ENCODE peak calls at places on chromosomes 6 and 20, in ten cellular contexts. S is NCI-H1694 treated with DMSO at 0.1 percent for 48 hours; I is stimulated activated CD4-positive, alpha-beta T cell treated with anti-CD3 and anti-CD28 coated beads, Interleukin-1b, Interleukin-23, amount 100 ng/mL, for 1 hour; Q is uterus; E is heart left ventricle; Y is hippocampal formation; G is H1; R is activated T-cell treated with anti-CD3 and anti-CD28 coated beads, Interleukin-2, amount 50 U/mL, for 48 hours; J is RPMI8226; L is A549. C is an unnamed sample.

GRCh38 chr6:25006565-25007001 is 70.8 kb upstream of the RIPOR2 start:
- DNase-seq in E (no peak), J (peak), L (no peak), R (peak), S (no peak), G (no peak), I (no peak), Y (peak), Q (peak), C (peak)

GRCh38 chr6:68615965-68616364 is 19.1 kb upstream of the ADGRB3 start:
- DNase-seq in G (no peak), Q (no peak), R (no peak), S (no peak), L (no peak), I (no peak), E (no peak), J (no peak), Y (no peak), C (no peak)

GRCh38 chr6:5334341-5334740 is 73.0 kb downstream of the FARS2 start:
- DNase-seq in L (no peak), I (no peak), Q (no peak), J (no peak), S (no peak), Y (no peak), R (no peak), G (no peak), E (no peak), C (no peak)

GRCh38 chr20:50146732-50147662 is 6.5 kb downstream of the PEDS1 start:
- DNase-seq in S (no peak), Y (no peak), E (no peak), J (no peak), R (peak), Q (no peak), I (peak), L (no peak), G (no peak), C (no peak)

GRCh38 chr6:135904666-135905065 is 53.2 kb downstream of the PDE7B start:
- DNase-seq in J (no peak), S (no peak), L (no peak), R (no peak), E (no peak), Q (no peak), Y (no peak), I (no peak), G (no peak), C (no peak)

GRCh38 chr20:2930538-2930937 is 57.3 kb downstream of the PTPRA start:
- DNase-seq in G (no peak), Y (no peak), Q (no peak), L (no peak), I (no peak), R (no peak), S (no peak), E (no peak), J (no peak), C (no peak)

GRCh38 chr6:145813285-145814034 is 1.1 kb downstream of the FBXO30 start:
- DNase-seq in R (no peak), L (no peak), E (no peak), Y (no peak), G (no peak), S (peak), I (no peak), J (peak), Q (no peak), C (peak)

GRCh38 chr6:143536866-143537691 is 25.6 kb upstream of the FUCA2 start:
- DNase-seq in S (no peak), I (no peak), G (peak), E (peak), Q (peak), J (peak), Y (no peak), L (peak), R (peak), C (no peak)

GRCh38 chr20:54292186-54292585 is 84.3 kb downstream of the PFDN4 start:
- DNase-seq in Q (no peak), R (no peak), Y (no peak), E (no peak), I (no peak), G (no peak), L (no peak), S (no peak), J (no peak), C (no peak)

GRCh38 chr20:63968928-63969760 is 586 bp downstream of the ZNF512B start:
- DNase-seq in Y (no peak), R (peak), I (no peak), J (peak), G (peak), S (no peak), E (peak), L (no peak), Q (peak), C (no peak)

GRCh38 chr6:117880824-117881223 is 26.2 kb upstream of the SLC35F1 start:
- DNase-seq in Y (no peak), J (no peak), L (no peak), E (no peak), I (no peak), Q (no peak), S (no peak), G (no peak), R (no peak), C (no peak)

GRCh38 chr20:62433655-62434054 is 6.3 kb upstream of the RBBP8NL start:
- DNase-seq in G (no peak), S (no peak), Q (peak), Y (no peak), I (no peak), R (no peak), L (no peak), J (no peak), E (no peak), C (no peak)